ENCODE peak calls at places on chromosomes 6 and 20, in ten cellular contexts. P is dorsolateral prefrontal cortex; X is Peyer's patch; D is effector memory CD4-positive, alpha-beta T cell; V is ovary; W is CD8-positive, alpha-beta T cell; O is heart right ventricle; H is tibial nerve; N is adipocyte; F is pancreas. L is an unnamed sample.

GRCh38 chr6:90463359-90463758 is 123.5 kb downstream of the MAP3K7 start:
- DNase-seq in P (no peak), X (peak), D (peak), V (no peak), W (peak), O (no peak), H (no peak), N (no peak), F (no peak), L (no peak)

GRCh38 chr6:126176266-126176665 is 163.6 kb upstream of the CENPW start:
- DNase-seq in P (no peak), X (no peak), D (no peak), V (no peak), W (no peak), O (no peak), H (no peak), N (peak), F (no peak), L (no peak)

GRCh38 chr6:170433163-170434095 is 119.7 kb downstream of the PSMB1 start:
- DNase-seq in P (no peak), X (no peak), D (no peak), V (no peak), W (no peak), O (no peak), H (no peak), N (no peak), F (no peak), L (no peak)

GRCh38 chr6:79634491-79634890 is 3.4 kb downstream of the SH3BGRL2 start:
- DNase-seq in P (no peak), X (no peak), D (no peak), V (no peak), W (no peak), O (no peak), H (no peak), N (no peak), F (no peak), L (no peak)

GRCh38 chr20:34084227-34084923 is 27.7 kb downstream of the EIF2S2 start:
- DNase-seq in P (no peak), X (no peak), D (no peak), V (no peak), W (no peak), O (no peak), H (no peak), N (no peak), F (no peak), L (no peak)

GRCh38 chr20:62181808-62182207 is 1.0 kb upstream of the MTG2 start:
- DNase-seq in P (no peak), X (no peak), D (no peak), V (no peak), W (no peak), O (no peak), H (no peak), N (no peak), F (no peak), L (no peak)

GRCh38 chr6:72037006-72037405 is 150.7 kb downstream of the RIMS1 start:
- DNase-seq in P (peak), X (no peak), D (no peak), V (no peak), W (no peak), O (no peak), H (no peak), N (no peak), F (no peak), L (no peak)

GRCh38 chr20:25006431-25007167 is 14.0 kb upstream of the APMAP start:
- DNase-seq in P (no peak), X (peak), D (no peak), V (no peak), W (no peak), O (peak), H (no peak), N (no peak), F (no peak), L (no peak)

GRCh38 chr20:53652090-53652858 is 58.6 kb upstream of the ZNF217 start:
- DNase-seq in P (no peak), X (no peak), D (no peak), V (no peak), W (no peak), O (no peak), H (no peak), N (peak), F (no peak), L (no peak)

GRCh38 chr6:89985744-89986493 is 91.7 kb downstream of the GJA10 start:
- DNase-seq in P (peak), X (no peak), D (no peak), V (no peak), W (no peak), O (peak), H (no peak), N (peak), F (no peak), L (no peak)

GRCh38 chr20:51460569-51461265 is 81.8 kb downstream of the NFATC2 start:
- DNase-seq in P (no peak), X (no peak), D (no peak), V (no peak), W (no peak), O (no peak), H (no peak), N (no peak), F (no peak), L (no peak)

GRCh38 chr6:109701774-109702173 is 10.7 kb downstream of the FIG4 start:
- DNase-seq in P (no peak), X (no peak), D (no peak), V (no peak), W (no peak), O (no peak), H (no peak), N (no peak), F (no peak), L (no peak)

GRCh38 chr6:17505767-17506280 is 94.3 kb upstream of the FAM8A1 start:
- DNase-seq in P (no peak), X (no peak), D (no peak), V (no peak), W (no peak), O (no peak), H (no peak), N (peak), F (no peak), L (peak)

GRCh38 chr20:31547017-31547675 is 32.9 kb downstream of the HM13 start:
- DNase-seq in P (peak), X (peak), D (peak), V (peak), W (peak), O (peak), H (peak), N (peak), F (peak), L (peak)

GRCh38 chr6:168132531-168133184 is 53.6 kb upstream of the FRMD1 start:
- DNase-seq in P (peak), X (peak), D (no peak), V (peak), W (no peak), O (peak), H (peak), N (peak), F (no peak), L (peak)
- H3K4me3 ChIP-seq in P (peak), X (peak), D (no peak), V (peak), W (no peak), O (peak), H (no peak), N (peak), F (no peak), L (no peak)

GRCh38 chr6:20605061-20605460 is 70.8 kb downstream of the CDKAL1 start:
- DNase-seq in P (no peak), X (no peak), D (no peak), V (no peak), W (no peak), O (no peak), H (no peak), N (no peak), F (no peak), L (no peak)

GRCh38 chr6:20604159-20604558 is 69.9 kb downstream of the CDKAL1 start:
- DNase-seq in P (no peak), X (no peak), D (no peak), V (no peak), W (no peak), O (no peak), H (no peak), N (no peak), F (no peak), L (no peak)

GRCh38 chr6:20608371-20608770 is 74.1 kb downstream of the CDKAL1 start:
- DNase-seq in P (no peak), X (no peak), D (no peak), V (no peak), W (no peak), O (no peak), H (no peak), N (no peak), F (no peak), L (no peak)

GRCh38 chr6:20606831-20607230 is 72.6 kb downstream of the CDKAL1 start:
- DNase-seq in P (no peak), X (no peak), D (no peak), V (no peak), W (no peak), O (no peak), H (no peak), N (no peak), F (no peak), L (peak)

GRCh38 chr6:20605581-20605980 is 71.3 kb downstream of the CDKAL1 start:
- DNase-seq in P (no peak), X (no peak), D (no peak), V (no peak), W (no peak), O (no peak), H (no peak), N (no peak), F (no peak), L (peak)
- H3K4me3 ChIP-seq in P (no peak), X (no peak), D (no peak), V (no peak), W (no peak), O (no peak), H (no peak), N (no peak), F (no peak), L (no peak)

DNA sequence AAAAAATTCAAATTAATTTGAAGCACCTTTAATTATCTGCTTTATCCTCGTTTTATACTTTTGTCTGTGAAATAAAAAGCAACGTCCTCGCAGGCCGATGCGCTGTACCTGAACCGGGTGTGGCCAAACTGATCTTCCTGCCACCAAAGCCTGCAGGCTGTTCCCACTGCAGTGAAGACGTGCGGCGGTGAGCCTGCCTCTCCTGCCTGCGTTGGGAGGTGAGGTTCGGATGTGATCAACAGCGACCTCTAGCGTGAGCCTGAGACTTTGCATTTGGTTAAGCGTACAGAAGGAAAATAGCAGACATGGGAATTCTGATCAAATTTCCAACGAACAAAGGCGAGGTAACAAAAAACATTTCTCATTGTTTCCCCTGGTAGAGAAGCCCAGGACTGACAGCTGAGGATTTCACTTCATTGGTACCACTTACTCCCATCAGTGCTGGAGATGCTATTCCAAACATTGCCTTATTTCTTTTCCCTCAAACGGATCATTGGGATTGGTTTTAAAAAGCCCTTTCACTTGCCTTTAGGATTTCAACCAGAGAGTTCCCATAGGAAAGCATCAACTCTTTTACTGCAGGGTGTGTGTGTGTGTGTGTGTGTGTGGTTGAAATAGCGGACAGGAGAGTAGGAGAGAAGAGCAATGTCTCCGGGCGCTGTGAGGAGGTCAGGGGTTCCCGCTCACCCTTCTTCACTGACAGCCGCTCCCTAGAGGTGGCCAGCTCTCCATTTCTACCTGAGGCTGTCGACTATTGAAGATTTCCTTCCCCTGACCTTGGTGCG is 56.6 kb upstream of the CCN6 start:
- DNase-seq in P (peak), X (peak), D (peak), V (peak), W (peak), O (peak), H (peak), N (peak), F (peak), L (no peak)
- H3K4me3 ChIP-seq in P (peak), X (no peak), D (no peak), V (no peak), W (peak), O (peak), H (no peak), N (peak), F (no peak), L (no peak)

DNA sequence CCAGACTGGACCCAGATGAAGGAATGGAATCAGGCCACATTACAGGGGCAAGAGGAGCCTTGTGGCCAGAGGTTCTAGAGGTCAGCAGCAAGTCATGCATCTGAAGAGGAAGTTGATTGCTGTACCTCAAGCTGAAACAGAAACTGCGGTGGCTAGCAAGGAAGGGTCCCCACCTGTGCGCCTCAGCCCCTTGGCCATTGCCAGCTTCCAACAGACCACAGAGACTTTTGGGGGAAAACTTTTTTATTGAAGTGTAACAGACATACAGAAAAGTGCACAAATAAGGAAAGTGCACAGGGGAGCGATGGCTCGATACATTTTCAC is 26.8 kb upstream of the SLC9A8 start:
- DNase-seq in P (no peak), X (peak), D (no peak), V (no peak), W (no peak), O (no peak), H (no peak), N (no peak), F (no peak), L (no peak)
- H3K4me3 ChIP-seq in P (no peak), X (no peak), D (no peak), V (no peak), W (no peak), O (no peak), H (no peak), N (no peak), F (no peak), L (no peak)

DNA sequence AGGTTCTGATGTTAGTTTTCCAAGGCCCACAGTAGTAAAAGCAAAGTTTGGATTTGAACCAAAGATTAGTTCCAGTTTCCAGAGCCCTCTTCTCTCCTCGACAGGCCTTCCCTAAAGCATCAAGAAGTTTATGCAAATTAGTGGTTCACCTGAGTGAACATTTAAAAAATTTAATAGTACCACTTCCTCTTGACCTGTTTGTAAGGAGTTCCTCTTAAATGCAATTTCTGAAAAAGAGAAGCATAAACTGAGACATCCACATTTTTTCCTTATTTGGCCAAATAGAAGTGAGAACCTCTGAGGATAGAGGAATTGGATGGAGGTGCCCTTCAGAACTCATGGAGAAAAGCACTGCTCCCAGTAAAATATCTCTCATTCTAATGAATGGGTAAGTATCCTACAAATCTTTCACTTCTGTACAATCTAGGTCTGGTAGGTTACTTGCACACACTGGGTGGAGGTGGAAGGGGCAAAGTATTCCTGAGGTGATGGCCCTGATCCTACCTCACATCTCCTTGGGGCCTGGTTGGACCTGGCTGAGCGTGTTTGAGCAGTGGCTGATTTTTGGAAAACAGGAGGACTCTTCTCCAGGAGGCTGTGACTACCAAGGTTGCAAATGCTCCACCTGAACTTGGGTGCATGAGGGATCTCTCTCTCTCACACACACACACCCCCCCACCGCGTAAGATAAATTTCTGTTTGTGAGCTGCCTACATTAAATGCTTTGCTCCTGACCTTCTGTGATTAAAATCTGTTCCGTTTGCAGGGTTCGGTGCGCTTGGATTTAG is 1.0 kb upstream of the DSE start:
- DNase-seq in P (no peak), X (peak), D (no peak), V (no peak), W (no peak), O (no peak), H (peak), N (peak), F (no peak), L (no peak)
- H3K4me3 ChIP-seq in P (peak), X (peak), D (peak), V (peak), W (no peak), O (peak), H (peak), N (peak), F (peak), L (peak)

GRCh38 chr6:37821449-37821848 is 1.9 kb downstream of the ZFAND3 start:
- DNase-seq in P (no peak), X (no peak), D (no peak), V (no peak), W (no peak), O (no peak), H (no peak), N (no peak), F (no peak), L (no peak)
- H3K4me3 ChIP-seq in P (peak), X (peak), D (no peak), V (no peak), W (no peak), O (peak), H (no peak), N (peak), F (peak), L (peak)

GRCh38 chr6:134296762-134297161 is 21.1 kb downstream of the SGK1 start:
- DNase-seq in P (no peak), X (no peak), D (no peak), V (peak), W (no peak), O (no peak), H (no peak), N (no peak), F (no peak), L (no peak)

GRCh38 chr6:134293659-134294161 is 24.2 kb downstream of the SGK1 start:
- DNase-seq in P (no peak), X (no peak), D (no peak), V (no peak), W (no peak), O (no peak), H (no peak), N (no peak), F (no peak), L (no peak)

GRCh38 chr6:134299236-134299635 is 18.7 kb downstream of the SGK1 start:
- DNase-seq in P (no peak), X (no peak), D (no peak), V (peak), W (no peak), O (no peak), H (no peak), N (peak), F (peak), L (peak)

GRCh38 chr6:134291156-134291555 is 26.8 kb downstream of the SGK1 start:
- DNase-seq in P (no peak), X (no peak), D (no peak), V (no peak), W (no peak), O (no peak), H (no peak), N (no peak), F (no peak), L (no peak)

GRCh38 chr6:134295953-134296553 is 21.9 kb downstream of the SGK1 start:
- DNase-seq in P (no peak), X (peak), D (no peak), V (peak), W (no peak), O (peak), H (peak), N (peak), F (no peak), L (peak)
- H3K4me3 ChIP-seq in P (no peak), X (no peak), D (no peak), V (no peak), W (no peak), O (no peak), H (no peak), N (no peak), F (no peak), L (no peak)

GRCh38 chr20:45138451-45139300 is 14.4 kb upstream of the WFDC12 start:
- DNase-seq in P (no peak), X (peak), D (no peak), V (no peak), W (no peak), O (no peak), H (peak), N (peak), F (peak), L (no peak)
- H3K4me3 ChIP-seq in P (no peak), X (no peak), D (no peak), V (no peak), W (no peak), O (no peak), H (no peak), N (no peak), F (no peak), L (no peak)

L was measured in retinal pigment epithelial cell.